ENCODE peak calls at places on chromosomes 2 and 18, in seven cellular contexts. One of them, this sample, is unnamed.

GRCh38 chr2:35082072-35082471 is 1273.5 kb upstream of the CRIM1 start:
- DNase-seq in stomach: no peak
- DNase-seq in transverse colon: no peak
- DNase-seq in A549: peak
- DNase-seq in suprapubic skin: no peak
- DNase-seq in upper lobe of left lung: no peak
- DNase-seq in ovary: no peak
- DNase-seq in this sample: no peak

GRCh38 chr18:40980171-40980570 is 974.9 kb upstream of the PIK3C3 start:
- DNase-seq in upper lobe of left lung: no peak
- DNase-seq in A549: no peak
- DNase-seq in stomach: no peak
- DNase-seq in suprapubic skin: no peak
- DNase-seq in transverse colon: no peak
- DNase-seq in ovary: no peak
- DNase-seq in this sample: no peak

GRCh38 chr2:3131636-3132326 is 245.8 kb downstream of the EIPR1 start:
- DNase-seq in upper lobe of left lung: peak
- DNase-seq in A549: no peak
- DNase-seq in suprapubic skin: peak
- DNase-seq in ovary: no peak
- DNase-seq in transverse colon: no peak
- DNase-seq in stomach: peak
- DNase-seq in this sample: no peak

GRCh38 chr2:109214651-109215371 is 85.8 kb downstream of the SH3RF3 start:
- DNase-seq in transverse colon: no peak
- DNase-seq in ovary: no peak
- DNase-seq in suprapubic skin: peak
- DNase-seq in stomach: no peak
- DNase-seq in A549: no peak
- DNase-seq in upper lobe of left lung: no peak
- DNase-seq in this sample: no peak

GRCh38 chr18:2854871-2855270 is 8.1 kb downstream of the EMILIN2 start:
- DNase-seq in upper lobe of left lung: no peak
- DNase-seq in stomach: no peak
- DNase-seq in transverse colon: no peak
- DNase-seq in ovary: no peak
- DNase-seq in suprapubic skin: peak
- DNase-seq in A549: no peak
- DNase-seq in this sample: no peak

GRCh38 chr2:217360781-217361485 is 501.1 kb upstream of the TNP1 start:
- DNase-seq in A549: peak
- DNase-seq in suprapubic skin: no peak
- DNase-seq in upper lobe of left lung: no peak
- DNase-seq in transverse colon: no peak
- DNase-seq in ovary: peak
- DNase-seq in stomach: no peak
- DNase-seq in this sample: peak

GRCh38 chr18:79586436-79587297 is 92.9 kb upstream of the CTDP1 start:
- DNase-seq in transverse colon: peak
- DNase-seq in suprapubic skin: no peak
- DNase-seq in upper lobe of left lung: no peak
- DNase-seq in stomach: no peak
- DNase-seq in A549: no peak
- DNase-seq in ovary: peak
- DNase-seq in this sample: no peak

GRCh38 chr18:2641638-2642037 is 13.9 kb upstream of the SMCHD1 start:
- DNase-seq in transverse colon: no peak
- DNase-seq in suprapubic skin: no peak
- DNase-seq in stomach: no peak
- DNase-seq in A549: no peak
- DNase-seq in upper lobe of left lung: no peak
- DNase-seq in ovary: no peak
- DNase-seq in this sample: no peak

GRCh38 chr2:148218326-148219075 is 197.6 kb downstream of the MBD5 start:
- DNase-seq in A549: no peak
- DNase-seq in suprapubic skin: no peak
- DNase-seq in transverse colon: no peak
- DNase-seq in upper lobe of left lung: no peak
- DNase-seq in stomach: no peak
- DNase-seq in ovary: no peak
- DNase-seq in this sample: no peak

GRCh38 chr2:147416099-147416498 is 428.7 kb upstream of the ACVR2A start:
- DNase-seq in suprapubic skin: no peak
- DNase-seq in ovary: no peak
- DNase-seq in stomach: no peak
- DNase-seq in A549: peak
- DNase-seq in transverse colon: no peak
- DNase-seq in upper lobe of left lung: no peak
- DNase-seq in this sample: no peak

GRCh38 chr2:112644155-112644932 is 1.4 kb upstream of the SLC20A1 start:
- DNase-seq in stomach: no peak
- DNase-seq in A549: peak
- DNase-seq in ovary: no peak
- DNase-seq in upper lobe of left lung: no peak
- DNase-seq in suprapubic skin: peak
- DNase-seq in transverse colon: peak
- DNase-seq in this sample: no peak

GRCh38 chr2:12502759-12503158 is 214.0 kb upstream of the TRIB2 start:
- DNase-seq in transverse colon: no peak
- DNase-seq in upper lobe of left lung: no peak
- DNase-seq in A549: no peak
- DNase-seq in stomach: no peak
- DNase-seq in suprapubic skin: no peak
- DNase-seq in ovary: no peak
- DNase-seq in this sample: no peak

GRCh38 chr2:22900674-22901073 is 484.3 kb upstream of the KLHL29 start:
- DNase-seq in transverse colon: no peak
- DNase-seq in A549: no peak
- DNase-seq in upper lobe of left lung: no peak
- DNase-seq in ovary: no peak
- DNase-seq in stomach: no peak
- DNase-seq in suprapubic skin: no peak
- DNase-seq in this sample: no peak

GRCh38 chr2:40004336-40004735 is 225.3 kb upstream of the THUMPD2 start:
- DNase-seq in suprapubic skin: no peak
- DNase-seq in ovary: no peak
- DNase-seq in transverse colon: no peak
- DNase-seq in upper lobe of left lung: no peak
- DNase-seq in stomach: no peak
- DNase-seq in A549: no peak
- DNase-seq in this sample: no peak

GRCh38 chr2:121596221-121597080 is 52.8 kb downstream of the CLASP1 start:
- DNase-seq in suprapubic skin: no peak
- DNase-seq in stomach: no peak
- DNase-seq in transverse colon: peak
- DNase-seq in A549: peak
- DNase-seq in upper lobe of left lung: peak
- DNase-seq in ovary: peak
- DNase-seq in this sample: peak

GRCh38 chr2:95392730-95393455 is 9.6 kb upstream of the FAHD2A start:
- DNase-seq in ovary: no peak
- DNase-seq in upper lobe of left lung: no peak
- DNase-seq in stomach: no peak
- DNase-seq in transverse colon: no peak
- DNase-seq in suprapubic skin: no peak
- DNase-seq in A549: no peak
- DNase-seq in this sample: no peak

GRCh38 chr2:207892676-207893402 is 123.1 kb upstream of the FZD5 start:
- DNase-seq in stomach: peak
- DNase-seq in transverse colon: no peak
- DNase-seq in A549: no peak
- DNase-seq in suprapubic skin: no peak
- DNase-seq in upper lobe of left lung: no peak
- DNase-seq in ovary: no peak
- DNase-seq in this sample: no peak

GRCh38 chr2:40038646-40039045 is 259.6 kb upstream of the THUMPD2 start:
- DNase-seq in ovary: no peak
- DNase-seq in upper lobe of left lung: no peak
- DNase-seq in suprapubic skin: no peak
- DNase-seq in stomach: no peak
- DNase-seq in A549: no peak
- DNase-seq in transverse colon: no peak
- DNase-seq in this sample: no peak

DNA sequence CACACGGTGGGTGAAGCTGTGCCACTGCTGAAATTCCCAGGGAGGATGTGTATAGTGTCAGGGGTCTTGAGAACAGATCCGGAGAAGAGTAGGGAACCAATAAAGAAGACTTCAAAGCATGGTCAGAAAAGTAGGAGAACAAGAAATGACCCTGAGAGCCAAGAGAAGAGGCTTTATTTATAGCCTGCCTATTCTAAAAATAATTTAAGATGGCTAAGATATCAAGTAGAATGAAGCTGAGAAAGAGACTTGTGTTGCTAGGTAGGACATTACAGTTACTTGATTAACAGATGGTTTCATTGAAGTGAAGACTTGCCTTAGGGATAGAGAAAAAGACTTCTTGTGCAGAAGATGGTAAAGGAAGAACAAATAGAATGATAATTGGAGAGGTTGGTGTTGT is 43.7 kb downstream of the GALNT1 start:
- DNase-seq in ovary: no peak
- DNase-seq in suprapubic skin: no peak
- DNase-seq in A549: no peak
- DNase-seq in transverse colon: no peak
- DNase-seq in stomach: no peak
- DNase-seq in upper lobe of left lung: no peak
- DNase-seq in this sample: no peak
- TF ChIP-seq EP300 in ovary: no peak
- TF ChIP-seq EP300 in suprapubic skin: no peak
- TF ChIP-seq EP300 in A549: no peak
- TF ChIP-seq EP300 in transverse colon: no peak
- TF ChIP-seq EP300 in stomach: no peak
- TF ChIP-seq EP300 in upper lobe of left lung: no peak
- TF ChIP-seq EP300 in this sample: no peak

GRCh38 chr2:186889291-186889886 is 40.4 kb upstream of the ZSWIM2 start:
- DNase-seq in suprapubic skin: no peak
- DNase-seq in stomach: no peak
- DNase-seq in upper lobe of left lung: no peak
- DNase-seq in A549: no peak
- DNase-seq in ovary: no peak
- DNase-seq in transverse colon: no peak
- DNase-seq in this sample: no peak
- TF ChIP-seq EP300 in suprapubic skin: no peak
- TF ChIP-seq EP300 in stomach: no peak
- TF ChIP-seq EP300 in upper lobe of left lung: no peak
- TF ChIP-seq EP300 in A549: no peak
- TF ChIP-seq EP300 in ovary: no peak
- TF ChIP-seq EP300 in transverse colon: no peak
- TF ChIP-seq EP300 in this sample: no peak

DNA sequence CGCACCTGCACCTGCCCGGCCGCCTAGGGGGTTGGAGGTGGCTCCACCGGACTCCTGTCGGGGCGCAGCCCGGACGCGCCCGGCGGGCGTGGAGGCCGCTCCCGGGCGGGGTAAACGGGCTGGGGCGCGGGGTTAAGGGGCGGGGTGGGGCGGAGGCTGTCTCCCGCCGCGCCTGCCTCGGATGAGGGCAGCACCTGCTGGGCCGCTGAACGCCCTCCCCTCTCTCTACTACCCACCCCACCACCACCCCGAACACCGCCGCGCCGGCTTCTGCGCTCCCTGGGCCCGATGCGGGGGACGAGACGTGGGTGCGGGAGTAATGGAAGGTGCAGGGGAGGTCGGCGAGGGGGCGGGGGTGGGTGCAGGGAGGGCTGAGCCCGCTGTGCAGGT is 224.8 kb upstream of the ID2 start:
- DNase-seq in transverse colon: peak
- DNase-seq in A549: no peak
- DNase-seq in suprapubic skin: peak
- DNase-seq in stomach: peak
- DNase-seq in ovary: no peak
- DNase-seq in upper lobe of left lung: no peak
- DNase-seq in this sample: peak
- TF ChIP-seq EP300 in transverse colon: no peak
- TF ChIP-seq EP300 in A549: no peak
- TF ChIP-seq EP300 in suprapubic skin: no peak
- TF ChIP-seq EP300 in stomach: no peak
- TF ChIP-seq EP300 in ovary: no peak
- TF ChIP-seq EP300 in upper lobe of left lung: no peak
- TF ChIP-seq EP300 in this sample: no peak

GRCh38 chr2:236988216-236988615 is 97.5 kb upstream of the COPS8 start:
- DNase-seq in suprapubic skin: no peak
- DNase-seq in ovary: no peak
- DNase-seq in transverse colon: no peak
- DNase-seq in upper lobe of left lung: peak
- DNase-seq in A549: no peak
- DNase-seq in stomach: no peak
- DNase-seq in this sample: no peak

GRCh38 chr2:236985940-236986339 is 99.7 kb upstream of the COPS8 start:
- DNase-seq in upper lobe of left lung: no peak
- DNase-seq in stomach: no peak
- DNase-seq in suprapubic skin: no peak
- DNase-seq in ovary: no peak
- DNase-seq in transverse colon: no peak
- DNase-seq in A549: no peak
- DNase-seq in this sample: no peak

GRCh38 chr2:236986524-236987330 is 99.0 kb upstream of the COPS8 start:
- DNase-seq in stomach: no peak
- DNase-seq in suprapubic skin: no peak
- DNase-seq in transverse colon: no peak
- DNase-seq in upper lobe of left lung: peak
- DNase-seq in A549: no peak
- DNase-seq in ovary: no peak
- DNase-seq in this sample: no peak

GRCh38 chr2:236991874-236992273 is 93.8 kb upstream of the COPS8 start:
- DNase-seq in ovary: no peak
- DNase-seq in suprapubic skin: no peak
- DNase-seq in stomach: no peak
- DNase-seq in A549: no peak
- DNase-seq in upper lobe of left lung: peak
- DNase-seq in transverse colon: no peak
- DNase-seq in this sample: no peak

DNA sequence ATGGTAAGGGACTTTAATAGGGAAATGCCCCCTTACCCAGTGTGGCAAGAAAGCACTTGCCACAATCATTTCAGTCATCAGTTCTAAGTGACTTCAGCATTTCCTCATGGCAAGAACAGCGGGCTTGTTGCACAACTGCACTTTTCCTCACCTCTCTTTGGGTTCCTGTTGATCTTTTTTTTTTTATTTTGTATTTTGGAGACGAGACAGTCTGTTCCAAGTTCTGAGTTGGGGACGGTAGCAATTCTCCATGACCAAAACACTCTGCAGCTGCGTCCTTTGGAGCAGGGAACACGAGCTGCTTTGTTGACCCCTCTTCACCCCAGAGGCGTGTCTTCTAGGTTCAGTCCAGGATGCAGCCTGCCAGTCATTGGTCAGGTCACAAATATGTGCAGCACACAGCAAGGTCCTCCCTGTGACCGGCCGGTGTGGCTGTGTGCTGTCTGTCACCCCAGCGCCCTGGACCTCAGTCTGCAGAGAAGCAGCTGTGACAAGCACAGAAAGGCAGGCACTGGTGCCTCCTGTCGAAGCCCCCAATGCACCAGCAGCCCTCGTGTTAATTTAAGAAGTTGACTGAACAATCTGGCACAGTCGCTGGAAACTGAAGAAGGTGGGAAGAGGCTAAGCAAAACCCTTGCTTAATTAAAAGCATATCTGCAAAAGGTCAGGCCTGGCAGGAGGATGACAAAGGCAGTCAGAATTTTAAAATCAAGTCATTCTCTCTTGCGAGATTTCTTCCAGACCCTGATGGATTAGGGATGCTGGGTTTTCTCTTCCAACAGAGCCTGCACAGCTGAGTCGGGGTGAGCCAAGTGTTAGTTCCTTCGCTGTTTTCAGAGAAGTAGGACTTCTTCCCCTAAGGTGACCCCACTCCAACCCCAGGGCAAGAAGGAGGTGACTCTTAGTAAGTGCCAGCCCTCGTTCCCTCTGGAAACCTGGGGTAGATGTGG is 96.7 kb upstream of the COPS8 start:
- DNase-seq in stomach: peak
- DNase-seq in ovary: no peak
- DNase-seq in suprapubic skin: peak
- DNase-seq in transverse colon: peak
- DNase-seq in A549: no peak
- DNase-seq in upper lobe of left lung: peak
- DNase-seq in this sample: no peak
- TF ChIP-seq EP300 in stomach: peak
- TF ChIP-seq EP300 in ovary: peak
- TF ChIP-seq EP300 in suprapubic skin: peak
- TF ChIP-seq EP300 in transverse colon: peak
- TF ChIP-seq EP300 in A549: no peak
- TF ChIP-seq EP300 in upper lobe of left lung: peak
- TF ChIP-seq EP300 in this sample: no peak